ENCODE peak calls at places on chromosomes 3 and 15, in four cellular contexts. One of them, this sample, is unnamed.

GRCh38 chr15:69125236-69125635 is 35.2 kb upstream of the GLCE start:
- DNase-seq in HepG2: no peak
- DNase-seq in SK-N-SH: no peak
- DNase-seq in H1: no peak
- DNase-seq in this sample: no peak

GRCh38 chr15:25852027-25852426 is 11.1 kb downstream of the ATP10A start:
- DNase-seq in HepG2: no peak
- DNase-seq in SK-N-SH: no peak
- DNase-seq in H1: no peak
- DNase-seq in this sample: no peak

GRCh38 chr3:105676621-105677300 is 192.1 kb downstream of the CBLB start:
- DNase-seq in HepG2: no peak
- DNase-seq in SK-N-SH: no peak
- DNase-seq in H1: no peak
- DNase-seq in this sample: no peak

GRCh38 chr15:100901296-100901695 is 17.9 kb upstream of the LRRK1 start:
- DNase-seq in HepG2: no peak
- DNase-seq in SK-N-SH: no peak
- DNase-seq in H1: no peak
- DNase-seq in this sample: no peak

GRCh38 chr3:108190346-108190745 is 31.9 kb downstream of the IFT57 start:
- DNase-seq in HepG2: no peak
- DNase-seq in SK-N-SH: no peak
- DNase-seq in H1: no peak
- DNase-seq in this sample: no peak

GRCh38 chr3:27105904-27106303 is 263.3 kb downstream of the NEK10 start:
- DNase-seq in HepG2: no peak
- DNase-seq in SK-N-SH: no peak
- DNase-seq in H1: peak
- DNase-seq in this sample: no peak

GRCh38 chr15:79371581-79371980 is 60.6 kb upstream of the MINAR1 start:
- DNase-seq in HepG2: no peak
- DNase-seq in SK-N-SH: no peak
- DNase-seq in H1: no peak
- DNase-seq in this sample: no peak

GRCh38 chr15:100721758-100722550 is 119.6 kb downstream of the ASB7 start:
- DNase-seq in HepG2: peak
- DNase-seq in SK-N-SH: no peak
- DNase-seq in H1: no peak
- DNase-seq in this sample: no peak

GRCh38 chr3:77321646-77322045 is 281.7 kb downstream of the ROBO2 start:
- DNase-seq in HepG2: peak
- DNase-seq in SK-N-SH: no peak
- DNase-seq in H1: no peak
- DNase-seq in this sample: no peak

GRCh38 chr3:157888040-157888439 is 218.2 kb downstream of the SHOX2 start:
- DNase-seq in HepG2: no peak
- DNase-seq in SK-N-SH: no peak
- DNase-seq in H1: no peak
- DNase-seq in this sample: no peak

GRCh38 chr3:51977449-51978142 is 2.7 kb downstream of the ABHD14A start:
- DNase-seq in HepG2: no peak
- DNase-seq in SK-N-SH: no peak
- DNase-seq in H1: no peak
- DNase-seq in this sample: no peak

GRCh38 chr3:44914936-44915335 is 40.5 kb downstream of the TGM4 start:
- DNase-seq in HepG2: no peak
- DNase-seq in SK-N-SH: peak
- DNase-seq in H1: no peak
- DNase-seq in this sample: no peak

GRCh38 chr3:14200841-14201240 is 22.2 kb downstream of the LSM3 start:
- DNase-seq in HepG2: no peak
- DNase-seq in SK-N-SH: no peak
- DNase-seq in H1: no peak
- DNase-seq in this sample: no peak

DNA sequence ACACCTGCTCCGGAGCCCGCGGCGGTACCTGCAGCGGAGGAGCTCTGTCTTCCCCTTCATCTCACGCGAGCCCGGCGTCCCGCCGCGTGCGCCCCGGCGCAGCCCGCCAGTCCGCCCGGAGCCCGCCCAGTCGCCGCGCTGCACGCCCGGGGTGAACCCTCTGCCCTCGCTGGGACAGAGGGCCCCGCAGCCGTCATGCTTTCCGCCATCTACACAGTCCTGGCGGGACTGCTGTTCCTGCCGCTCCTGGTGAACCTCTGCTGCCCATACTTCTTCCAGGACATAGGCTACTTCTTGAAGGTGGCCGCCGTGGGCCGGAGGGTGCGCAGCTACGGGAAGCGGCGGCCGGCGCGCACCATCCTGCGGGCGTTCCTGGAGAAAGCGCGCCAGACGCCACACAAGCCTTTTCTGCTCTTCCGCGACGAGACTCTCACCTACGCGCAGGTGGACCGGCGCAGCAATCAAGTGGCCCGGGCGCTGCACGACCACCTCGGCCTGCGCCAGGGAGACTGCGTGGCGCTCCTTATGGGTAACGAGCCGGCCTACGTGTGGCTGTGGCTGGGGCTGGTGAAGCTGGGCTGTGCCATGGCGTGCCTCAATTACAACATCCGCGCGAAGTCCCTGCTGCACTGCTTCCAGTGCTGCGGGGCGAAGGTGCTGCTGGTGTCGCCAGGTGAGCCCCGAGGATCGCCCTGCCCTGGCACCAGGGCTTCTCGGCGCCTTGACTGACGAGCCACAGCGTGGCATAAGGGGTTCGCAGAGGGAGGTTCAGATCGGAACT is 427 bp downstream of the SLC27A2 start:
- DNase-seq in HepG2: no peak
- DNase-seq in SK-N-SH: peak
- DNase-seq in H1: no peak
- DNase-seq in this sample: no peak
- TF ChIP-seq TCF12 in HepG2: no peak
- TF ChIP-seq TCF12 in SK-N-SH: no peak
- TF ChIP-seq TCF12 in H1: no peak
- TF ChIP-seq TCF12 in this sample: no peak

DNA sequence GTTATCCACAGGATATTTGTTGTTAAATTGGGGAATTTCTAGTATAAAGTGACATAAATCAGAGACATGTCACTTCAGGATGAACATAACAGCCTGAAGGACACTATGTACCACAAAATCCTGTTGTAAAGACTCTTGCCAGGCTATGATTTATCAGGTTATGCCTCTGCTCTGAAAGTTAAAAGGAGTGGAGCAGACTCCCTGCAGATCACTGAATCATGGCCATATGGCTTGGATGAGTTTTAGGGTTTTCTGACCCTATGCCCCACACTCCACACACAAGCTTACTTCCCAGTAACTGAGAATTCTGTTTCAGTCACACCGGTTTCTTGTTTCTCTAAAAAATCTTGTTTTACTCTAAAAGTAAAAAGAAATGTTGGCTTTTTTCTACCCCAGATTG is 869.4 kb downstream of the NAALADL2 start:
- DNase-seq in HepG2: no peak
- DNase-seq in SK-N-SH: no peak
- DNase-seq in H1: no peak
- DNase-seq in this sample: no peak
- TF ChIP-seq TCF12 in HepG2: no peak
- TF ChIP-seq TCF12 in SK-N-SH: no peak
- TF ChIP-seq TCF12 in H1: no peak
- TF ChIP-seq TCF12 in this sample: no peak

GRCh38 chr3:46422617-46423016 is 15.6 kb downstream of the CCRL2 start:
- DNase-seq in HepG2: no peak
- DNase-seq in SK-N-SH: no peak
- DNase-seq in H1: no peak
- DNase-seq in this sample: no peak
- TF ChIP-seq TCF12 in HepG2: no peak
- TF ChIP-seq TCF12 in SK-N-SH: no peak
- TF ChIP-seq TCF12 in H1: no peak
- TF ChIP-seq TCF12 in this sample: no peak

GRCh38 chr15:40044717-40045571 is 6.0 kb upstream of the SRP14 start:
- DNase-seq in HepG2: peak
- DNase-seq in SK-N-SH: peak
- DNase-seq in H1: no peak
- DNase-seq in this sample: no peak
- TF ChIP-seq TCF12 in HepG2: no peak
- TF ChIP-seq TCF12 in SK-N-SH: no peak
- TF ChIP-seq TCF12 in H1: no peak
- TF ChIP-seq TCF12 in this sample: no peak

GRCh38 chr3:73863546-73864079 is 238.9 kb upstream of the PDZRN3 start:
- DNase-seq in HepG2: no peak
- DNase-seq in SK-N-SH: no peak
- DNase-seq in H1: no peak
- DNase-seq in this sample: no peak

GRCh38 chr3:73874596-73874995 is 249.9 kb upstream of the PDZRN3 start:
- DNase-seq in HepG2: no peak
- DNase-seq in SK-N-SH: no peak
- DNase-seq in H1: no peak
- DNase-seq in this sample: no peak

GRCh38 chr3:73867524-73867923 is 242.8 kb upstream of the PDZRN3 start:
- DNase-seq in HepG2: no peak
- DNase-seq in SK-N-SH: no peak
- DNase-seq in H1: no peak
- DNase-seq in this sample: no peak

DNA sequence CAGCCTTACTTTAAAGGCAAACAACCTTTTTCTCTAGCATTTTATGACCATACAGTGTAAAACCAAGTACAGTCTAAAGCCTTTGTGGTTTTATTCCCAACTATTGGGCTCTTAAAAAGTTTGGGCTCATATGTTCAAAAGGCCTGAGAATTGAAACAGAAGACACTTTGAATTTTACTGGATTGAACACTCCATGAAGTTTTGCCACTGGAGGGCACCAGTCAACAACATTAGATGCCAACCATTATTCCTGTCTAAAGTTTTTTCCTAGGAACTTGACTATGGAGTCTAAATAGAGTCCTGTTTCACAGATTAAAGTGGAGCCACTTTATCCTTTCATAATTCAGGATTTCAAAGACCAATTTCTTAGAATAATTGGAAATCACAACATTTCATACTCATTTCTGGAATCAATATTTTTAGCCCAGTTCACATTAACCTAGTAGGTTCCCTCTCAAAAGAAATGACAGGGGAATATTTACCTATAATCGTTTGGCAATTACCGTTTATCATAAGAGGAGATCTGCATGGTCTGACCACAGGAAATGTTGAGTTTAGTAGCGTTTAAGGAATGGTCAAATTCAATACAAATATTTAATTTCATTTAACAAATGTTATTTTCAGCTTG is 244.1 kb upstream of the PDZRN3 start:
- DNase-seq in HepG2: peak
- DNase-seq in SK-N-SH: peak
- DNase-seq in H1: no peak
- DNase-seq in this sample: no peak
- TF ChIP-seq TCF12 in HepG2: no peak
- TF ChIP-seq TCF12 in SK-N-SH: no peak
- TF ChIP-seq TCF12 in H1: no peak
- TF ChIP-seq TCF12 in this sample: no peak